ENCODE peak calls at places on chromosomes 16 and 17, in ten cellular contexts. One of them, this sample, is unnamed. For H3K9me3, the result is how much of the 10 kb centered on the place peaks cover.

GRCh38 chr16:87550510-87550961 is 51.8 kb upstream of the JPH3 start:
- DNase-seq in left ventricle myocardium inferior: peak
- DNase-seq in pancreas: peak
- DNase-seq in right cardiac atrium: peak
- DNase-seq in CD8-positive, alpha-beta memory T cell: peak
- DNase-seq in Karpas-422: peak
- DNase-seq in adrenal gland: peak
- DNase-seq in thyroid gland: peak
- DNase-seq in AG04450: no peak
- DNase-seq in iPS DF 6.9: no peak
- DNase-seq in this sample: no peak

GRCh38 chr16:54193656-54194007 is 93.0 kb downstream of the IRX3 start:
- DNase-seq in right cardiac atrium: peak
- DNase-seq in iPS DF 6.9: peak
- DNase-seq in adrenal gland: peak
- DNase-seq in CD8-positive, alpha-beta memory T cell: no peak
- DNase-seq in left ventricle myocardium inferior: peak
- DNase-seq in AG04450: no peak
- DNase-seq in Karpas-422: peak
- DNase-seq in thyroid gland: peak
- DNase-seq in pancreas: peak
- DNase-seq in this sample: peak

GRCh38 chr17:36777118-36777517 is 160.2 kb upstream of the LHX1 start:
- DNase-seq in CD8-positive, alpha-beta memory T cell: no peak
- DNase-seq in left ventricle myocardium inferior: no peak
- DNase-seq in adrenal gland: no peak
- DNase-seq in AG04450: no peak
- DNase-seq in iPS DF 6.9: no peak
- DNase-seq in pancreas: no peak
- DNase-seq in Karpas-422: peak
- DNase-seq in right cardiac atrium: no peak
- DNase-seq in thyroid gland: peak
- DNase-seq in this sample: peak

GRCh38 chr17:40775945-40776344 is 3.9 kb upstream of the KRT26 start:
- DNase-seq in adrenal gland: no peak
- DNase-seq in left ventricle myocardium inferior: no peak
- DNase-seq in right cardiac atrium: peak
- DNase-seq in iPS DF 6.9: no peak
- DNase-seq in pancreas: no peak
- DNase-seq in CD8-positive, alpha-beta memory T cell: no peak
- DNase-seq in AG04450: no peak
- DNase-seq in Karpas-422: no peak
- DNase-seq in thyroid gland: no peak
- DNase-seq in this sample: no peak

GRCh38 chr16:49024016-49024415 is 257.6 kb downstream of the CBLN1 start:
- DNase-seq in CD8-positive, alpha-beta memory T cell: no peak
- DNase-seq in AG04450: no peak
- DNase-seq in iPS DF 6.9: no peak
- DNase-seq in left ventricle myocardium inferior: no peak
- DNase-seq in right cardiac atrium: no peak
- DNase-seq in Karpas-422: no peak
- DNase-seq in thyroid gland: no peak
- DNase-seq in pancreas: no peak
- DNase-seq in adrenal gland: no peak
- DNase-seq in this sample: no peak

GRCh38 chr17:40260528-40260927 is 27.2 kb upstream of the CDC6 start:
- DNase-seq in iPS DF 6.9: no peak
- DNase-seq in adrenal gland: no peak
- DNase-seq in CD8-positive, alpha-beta memory T cell: no peak
- DNase-seq in pancreas: no peak
- DNase-seq in AG04450: no peak
- DNase-seq in Karpas-422: no peak
- DNase-seq in left ventricle myocardium inferior: no peak
- DNase-seq in thyroid gland: peak
- DNase-seq in right cardiac atrium: no peak
- DNase-seq in this sample: no peak

GRCh38 chr17:68248886-68249872 is 1.3 kb downstream of the AMZ2 start:
- DNase-seq in thyroid gland: no peak
- DNase-seq in pancreas: no peak
- DNase-seq in right cardiac atrium: no peak
- DNase-seq in Karpas-422: peak
- DNase-seq in left ventricle myocardium inferior: no peak
- DNase-seq in CD8-positive, alpha-beta memory T cell: peak
- DNase-seq in AG04450: no peak
- DNase-seq in adrenal gland: no peak
- DNase-seq in iPS DF 6.9: no peak
- DNase-seq in this sample: no peak

GRCh38 chr17:56707312-56708219 is 114.1 kb downstream of the NOG start:
- DNase-seq in CD8-positive, alpha-beta memory T cell: no peak
- DNase-seq in Karpas-422: no peak
- DNase-seq in pancreas: no peak
- DNase-seq in adrenal gland: no peak
- DNase-seq in AG04450: no peak
- DNase-seq in left ventricle myocardium inferior: no peak
- DNase-seq in thyroid gland: no peak
- DNase-seq in right cardiac atrium: no peak
- DNase-seq in iPS DF 6.9: no peak
- DNase-seq in this sample: peak

GRCh38 chr17:7137182-7137943 is 22.7 kb upstream of the ASGR2 start:
- DNase-seq in Karpas-422: no peak
- DNase-seq in adrenal gland: peak
- DNase-seq in thyroid gland: no peak
- DNase-seq in AG04450: no peak
- DNase-seq in pancreas: no peak
- DNase-seq in right cardiac atrium: peak
- DNase-seq in CD8-positive, alpha-beta memory T cell: no peak
- DNase-seq in iPS DF 6.9: no peak
- DNase-seq in left ventricle myocardium inferior: peak
- DNase-seq in this sample: no peak

GRCh38 chr17:76138234-76138895 is 2.7 kb downstream of the FOXJ1 start:
- DNase-seq in AG04450: no peak
- DNase-seq in adrenal gland: no peak
- DNase-seq in thyroid gland: peak
- DNase-seq in left ventricle myocardium inferior: no peak
- DNase-seq in pancreas: peak
- DNase-seq in Karpas-422: no peak
- DNase-seq in CD8-positive, alpha-beta memory T cell: no peak
- DNase-seq in right cardiac atrium: peak
- DNase-seq in iPS DF 6.9: no peak
- DNase-seq in this sample: peak

GRCh38 chr17:70144260-70144846 is 25.0 kb upstream of the KCNJ2 start:
- DNase-seq in left ventricle myocardium inferior: no peak
- DNase-seq in thyroid gland: no peak
- DNase-seq in Karpas-422: peak
- DNase-seq in adrenal gland: no peak
- DNase-seq in pancreas: no peak
- DNase-seq in iPS DF 6.9: no peak
- DNase-seq in right cardiac atrium: no peak
- DNase-seq in AG04450: no peak
- DNase-seq in CD8-positive, alpha-beta memory T cell: no peak
- DNase-seq in this sample: peak

DNA sequence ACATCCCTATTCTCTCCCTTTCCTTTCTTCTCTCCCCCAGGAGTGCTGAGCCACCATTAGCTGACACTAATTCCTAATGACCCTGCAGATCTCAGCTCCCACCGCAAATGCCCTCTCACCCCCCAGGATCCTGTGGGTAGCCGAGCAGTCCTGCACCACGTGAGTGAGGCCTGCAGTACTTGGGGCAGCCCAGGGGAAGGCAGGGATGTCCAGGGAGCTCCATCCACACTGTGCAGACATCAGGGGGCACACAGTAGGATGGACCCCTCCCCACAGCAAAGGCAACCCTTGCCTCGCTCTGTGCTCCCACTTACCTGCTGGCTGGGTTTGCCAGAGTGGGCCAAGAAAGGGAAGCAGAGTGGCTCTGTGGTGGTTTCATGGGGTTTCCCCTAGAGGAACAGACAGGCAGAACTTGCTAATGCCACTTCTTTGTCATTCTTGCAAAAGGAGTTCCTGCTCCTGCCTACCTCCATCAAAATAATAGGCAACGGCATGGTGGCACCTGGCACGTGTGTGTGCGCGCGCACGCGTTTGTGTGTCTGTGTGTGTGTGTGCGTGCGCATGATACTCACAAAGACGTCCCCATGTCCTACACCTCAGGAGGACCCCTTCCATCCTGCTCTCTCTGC is 135.5 kb downstream of the GAS7 start:
- DNase-seq in iPS DF 6.9: no peak
- DNase-seq in thyroid gland: no peak
- DNase-seq in AG04450: no peak
- DNase-seq in right cardiac atrium: peak
- DNase-seq in pancreas: no peak
- DNase-seq in Karpas-422: peak
- DNase-seq in left ventricle myocardium inferior: no peak
- DNase-seq in CD8-positive, alpha-beta memory T cell: no peak
- DNase-seq in adrenal gland: peak
- DNase-seq in this sample: no peak
- H3K9me3 ChIP-seq in iPS DF 6.9: under half
- H3K9me3 ChIP-seq in thyroid gland: under half
- H3K9me3 ChIP-seq in AG04450: under half
- H3K9me3 ChIP-seq in right cardiac atrium: under half
- H3K9me3 ChIP-seq in pancreas: under half
- H3K9me3 ChIP-seq in Karpas-422: under half
- H3K9me3 ChIP-seq in left ventricle myocardium inferior: under half
- H3K9me3 ChIP-seq in CD8-positive, alpha-beta memory T cell: under half
- H3K9me3 ChIP-seq in adrenal gland: under half
- H3K9me3 ChIP-seq in this sample: under half

GRCh38 chr17:38559025-38559879 is 46.5 kb downstream of the SRCIN1 start:
- DNase-seq in pancreas: peak
- DNase-seq in right cardiac atrium: peak
- DNase-seq in left ventricle myocardium inferior: peak
- DNase-seq in thyroid gland: peak
- DNase-seq in AG04450: no peak
- DNase-seq in iPS DF 6.9: peak
- DNase-seq in CD8-positive, alpha-beta memory T cell: peak
- DNase-seq in Karpas-422: peak
- DNase-seq in adrenal gland: peak
- DNase-seq in this sample: peak

GRCh38 chr17:38556234-38556633 is 49.5 kb downstream of the SRCIN1 start:
- DNase-seq in CD8-positive, alpha-beta memory T cell: no peak
- DNase-seq in iPS DF 6.9: no peak
- DNase-seq in left ventricle myocardium inferior: no peak
- DNase-seq in AG04450: no peak
- DNase-seq in Karpas-422: no peak
- DNase-seq in pancreas: no peak
- DNase-seq in thyroid gland: no peak
- DNase-seq in right cardiac atrium: peak
- DNase-seq in adrenal gland: no peak
- DNase-seq in this sample: no peak

GRCh38 chr17:38558751-38559024 is 47.1 kb downstream of the SRCIN1 start:
- DNase-seq in AG04450: no peak
- DNase-seq in pancreas: no peak
- DNase-seq in thyroid gland: no peak
- DNase-seq in Karpas-422: no peak
- DNase-seq in iPS DF 6.9: no peak
- DNase-seq in CD8-positive, alpha-beta memory T cell: peak
- DNase-seq in right cardiac atrium: no peak
- DNase-seq in adrenal gland: no peak
- DNase-seq in left ventricle myocardium inferior: no peak
- DNase-seq in this sample: no peak

GRCh38 chr17:38557836-38558750 is 47.7 kb downstream of the SRCIN1 start:
- DNase-seq in iPS DF 6.9: peak
- DNase-seq in adrenal gland: peak
- DNase-seq in left ventricle myocardium inferior: peak
- DNase-seq in AG04450: peak
- DNase-seq in Karpas-422: peak
- DNase-seq in CD8-positive, alpha-beta memory T cell: peak
- DNase-seq in right cardiac atrium: peak
- DNase-seq in thyroid gland: peak
- DNase-seq in pancreas: peak
- DNase-seq in this sample: peak

DNA sequence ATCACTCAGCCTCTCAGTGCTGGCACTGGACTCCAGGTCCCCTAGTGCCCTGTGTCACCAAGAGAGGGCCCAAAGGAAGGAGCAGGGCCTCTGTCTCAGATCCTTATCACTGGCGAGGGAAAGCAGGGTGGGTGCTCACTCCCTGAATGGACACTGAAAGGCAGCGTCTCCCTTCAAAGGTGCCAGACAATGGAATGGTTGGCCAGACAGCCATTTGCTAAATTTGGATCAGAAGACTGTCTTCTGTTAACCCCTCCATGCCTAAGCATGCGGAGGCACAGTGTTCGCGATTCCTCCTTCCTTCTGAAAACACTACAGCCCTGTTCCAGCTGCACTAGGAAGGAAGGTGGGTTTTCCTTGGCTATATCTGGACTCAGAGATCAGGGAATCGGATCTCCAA is 48.4 kb downstream of the SRCIN1 start:
- DNase-seq in Karpas-422: no peak
- DNase-seq in adrenal gland: no peak
- DNase-seq in right cardiac atrium: no peak
- DNase-seq in CD8-positive, alpha-beta memory T cell: no peak
- DNase-seq in thyroid gland: no peak
- DNase-seq in left ventricle myocardium inferior: no peak
- DNase-seq in iPS DF 6.9: no peak
- DNase-seq in pancreas: no peak
- DNase-seq in AG04450: no peak
- DNase-seq in this sample: no peak
- H3K27ac ChIP-seq in Karpas-422: no peak
- H3K27ac ChIP-seq in adrenal gland: peak
- H3K27ac ChIP-seq in right cardiac atrium: no peak
- H3K27ac ChIP-seq in CD8-positive, alpha-beta memory T cell: no peak
- H3K27ac ChIP-seq in thyroid gland: no peak
- H3K27ac ChIP-seq in left ventricle myocardium inferior: peak
- H3K27ac ChIP-seq in iPS DF 6.9: no peak
- H3K27ac ChIP-seq in pancreas: no peak
- H3K27ac ChIP-seq in AG04450: no peak
- H3K27ac ChIP-seq in this sample: peak

DNA sequence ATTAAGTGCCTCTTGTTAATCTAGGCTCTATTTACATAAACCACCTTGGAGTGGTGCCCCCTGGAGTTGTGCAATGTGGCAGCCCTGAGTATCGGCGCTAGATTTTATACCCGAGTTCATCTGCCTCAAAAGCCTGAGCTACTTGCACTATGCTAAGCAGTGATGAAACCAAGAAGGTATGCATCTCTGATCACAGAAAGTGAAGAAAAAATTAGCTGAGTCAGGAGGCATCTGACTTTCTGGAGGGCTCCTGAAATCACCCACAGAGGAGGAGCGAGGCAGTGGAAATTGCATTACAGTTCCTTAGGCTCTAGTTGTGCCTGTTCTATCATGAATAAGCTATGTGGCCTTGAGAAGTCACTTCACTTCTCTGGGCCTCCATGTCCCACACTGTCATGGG is 80.3 kb upstream of the PSMD7 start:
- DNase-seq in pancreas: no peak
- DNase-seq in AG04450: no peak
- DNase-seq in left ventricle myocardium inferior: no peak
- DNase-seq in thyroid gland: no peak
- DNase-seq in Karpas-422: no peak
- DNase-seq in iPS DF 6.9: no peak
- DNase-seq in CD8-positive, alpha-beta memory T cell: no peak
- DNase-seq in adrenal gland: no peak
- DNase-seq in right cardiac atrium: no peak
- DNase-seq in this sample: peak
- H3K9me3 ChIP-seq in pancreas: under half
- H3K9me3 ChIP-seq in AG04450: under half
- H3K9me3 ChIP-seq in left ventricle myocardium inferior: under half
- H3K9me3 ChIP-seq in thyroid gland: under half
- H3K9me3 ChIP-seq in Karpas-422: under half
- H3K9me3 ChIP-seq in iPS DF 6.9: under half
- H3K9me3 ChIP-seq in CD8-positive, alpha-beta memory T cell: under half
- H3K9me3 ChIP-seq in adrenal gland: under half
- H3K9me3 ChIP-seq in right cardiac atrium: under half
- H3K9me3 ChIP-seq in this sample: under half

GRCh38 chr16:89358030-89359005 is 132.0 kb downstream of the ANKRD11 start:
- DNase-seq in iPS DF 6.9: no peak
- DNase-seq in adrenal gland: no peak
- DNase-seq in left ventricle myocardium inferior: no peak
- DNase-seq in thyroid gland: no peak
- DNase-seq in pancreas: no peak
- DNase-seq in Karpas-422: no peak
- DNase-seq in right cardiac atrium: peak
- DNase-seq in CD8-positive, alpha-beta memory T cell: peak
- DNase-seq in AG04450: no peak
- DNase-seq in this sample: no peak
- H3K27ac ChIP-seq in iPS DF 6.9: no peak
- H3K27ac ChIP-seq in adrenal gland: peak
- H3K27ac ChIP-seq in left ventricle myocardium inferior: peak
- H3K27ac ChIP-seq in thyroid gland: no peak
- H3K27ac ChIP-seq in pancreas: no peak
- H3K27ac ChIP-seq in Karpas-422: no peak
- H3K27ac ChIP-seq in right cardiac atrium: no peak
- H3K27ac ChIP-seq in CD8-positive, alpha-beta memory T cell: peak
- H3K27ac ChIP-seq in AG04450: no peak
- H3K27ac ChIP-seq in this sample: peak

This sample was measured in hepatocyte.